ENCODE peak calls at places on chromosomes 2 and 18, in seven cellular contexts. Z, C, U, N, A, I and Y are unnamed samples.

GRCh38 chr2:30611572-30611971 is 164.5 kb downstream of the LCLAT1 start:
- DNase-seq in Z (no peak), C (no peak), U (no peak), N (no peak), A (no peak), I (no peak), Y (peak)

GRCh38 chr2:56613917-56614316 is 430.1 kb downstream of the CCDC85A start:
- DNase-seq in Z (no peak), C (no peak), U (no peak), N (no peak), A (no peak), I (peak), Y (no peak)

GRCh38 chr2:9235388-9236344 is 29.1 kb downstream of the ASAP2 start:
- DNase-seq in Z (no peak), C (no peak), U (peak), N (no peak), A (no peak), I (peak), Y (no peak)

GRCh38 chr2:46770622-46771021 is 145.0 kb downstream of the MCFD2 start:
- DNase-seq in Z (no peak), C (no peak), U (no peak), N (no peak), A (no peak), I (peak), Y (no peak)

GRCh38 chr2:137659616-137660015 is 304.7 kb upstream of the HNMT start:
- DNase-seq in Z (peak), C (no peak), U (no peak), N (no peak), A (peak), I (no peak), Y (no peak)

GRCh38 chr2:205769879-205770278 is 87.6 kb downstream of the NRP2 start:
- DNase-seq in Z (peak), C (no peak), U (no peak), N (no peak), A (no peak), I (no peak), Y (no peak)

GRCh38 chr2:1979101-1979500 is 234.8 kb upstream of the PXDN start:
- DNase-seq in Z (peak), C (no peak), U (no peak), N (no peak), A (no peak), I (no peak), Y (no peak)

GRCh38 chr2:230694241-230694640 is 18.4 kb upstream of the CAB39 start:
- DNase-seq in Z (no peak), C (no peak), U (no peak), N (no peak), A (no peak), I (no peak), Y (no peak)

GRCh38 chr2:102686479-102687439 is 67.4 kb downstream of the SLC9A2 start:
- DNase-seq in Z (no peak), C (no peak), U (no peak), N (no peak), A (no peak), I (no peak), Y (no peak)

GRCh38 chr2:196376984-196377877 is 205.9 kb upstream of the STK17B start:
- DNase-seq in Z (no peak), C (peak), U (no peak), N (no peak), A (no peak), I (peak), Y (no peak)

GRCh38 chr2:164314148-164314547 is 307.1 kb downstream of the GRB14 start:
- DNase-seq in Z (no peak), C (no peak), U (no peak), N (no peak), A (peak), I (peak), Y (no peak)

GRCh38 chr18:55405655-55406373 is 182.2 kb downstream of the TCF4 start:
- DNase-seq in Z (peak), C (no peak), U (no peak), N (no peak), A (peak), I (peak), Y (peak)

GRCh38 chr2:144890828-144891227 is 370.9 kb upstream of the ZEB2 start:
- DNase-seq in Z (no peak), C (no peak), U (no peak), N (no peak), A (peak), I (peak), Y (no peak)

GRCh38 chr2:174263989-174264388 is 15.7 kb upstream of the OLA1 start:
- DNase-seq in Z (no peak), C (no peak), U (no peak), N (no peak), A (no peak), I (peak), Y (no peak)

GRCh38 chr18:26535630-26536029 is 12.7 kb downstream of the KCTD1 start:
- DNase-seq in Z (no peak), C (no peak), U (no peak), N (no peak), A (no peak), I (no peak), Y (no peak)

GRCh38 chr2:234425923-234426603 is 70.8 kb downstream of the ARL4C start:
- DNase-seq in Z (no peak), C (no peak), U (peak), N (no peak), A (no peak), I (no peak), Y (no peak)